ENCODE peak calls at places on chromosomes 16 and 17, in five cellular contexts. M is body of pancreas; T is keratinocyte; G is CD8-positive, alpha-beta memory T cell; L is spleen. F is an unnamed sample.

GRCh38 chr17:5516060-5516792 is 29.9 kb downstream of the MIS12 start:
- DNase-seq in L (no peak), G (no peak), M (peak; percentile 11), T (peak; percentile 79), F (no peak)

GRCh38 chr17:43694081-43694870 is 32.6 kb upstream of the MEOX1 start:
- DNase-seq in M (peak; percentile 86), T (no peak), L (peak; percentile 91), G (peak; percentile 56), F (no peak)

GRCh38 chr16:84650062-84650991 is 2.0 kb downstream of the KLHL36 start:
- DNase-seq in G (no peak), T (peak; percentile 33), M (no peak), L (no peak), F (peak; percentile 83)

GRCh38 chr16:81617021-81617346 is 162.1 kb upstream of the PLCG2 start:
- DNase-seq in G (no peak), T (no peak), M (no peak), L (no peak), F (no peak)

GRCh38 chr16:12252616-12253015 is 276.1 kb downstream of the SNX29 start:
- DNase-seq in T (no peak), M (no peak), G (no peak), L (no peak), F (no peak)

GRCh38 chr16:16037521-16037920 is 88.1 kb downstream of the ABCC1 start:
- DNase-seq in M (no peak), L (no peak), T (no peak), G (no peak), F (no peak)

GRCh38 chr17:46832945-46833839 is 14.7 kb upstream of the WNT3 start:
- DNase-seq in T (no peak), M (peak; percentile 61), L (peak; percentile 47), G (no peak), F (no peak)

GRCh38 chr17:4898351-4898750 is 985 bp upstream of the C17orf107 start:
- DNase-seq in L (no peak), M (peak; percentile 48), G (no peak), T (no peak), F (no peak)

GRCh38 chr17:45413498-45413923 is 19.2 kb downstream of the ARHGAP27 start:
- DNase-seq in T (no peak), L (peak; percentile 88), G (no peak), M (peak; percentile 67), F (no peak)

GRCh38 chr16:69340095-69340644 is 598 bp downstream of the NIP7 start:
- DNase-seq in T (no peak), G (peak; percentile 8), M (no peak), L (no peak), F (no peak)

GRCh38 chr16:56606071-56606687 is 2.2 kb upstream of the MT2A start:
- DNase-seq in T (no peak), G (no peak), M (peak; percentile 16), L (no peak), F (no peak)

GRCh38 chr16:52535076-52535475 is 11.9 kb downstream of the TOX3 start:
- DNase-seq in L (no peak), M (no peak), T (no peak), G (no peak), F (no peak)

GRCh38 chr17:44084131-44084538 is 13.6 kb downstream of the G6PC3 start:
- DNase-seq in G (no peak), M (no peak), T (no peak), L (no peak), F (no peak)

GRCh38 chr16:10077861-10078260 is 104.4 kb downstream of the GRIN2A start:
- DNase-seq in M (no peak), L (no peak), G (no peak), T (peak; percentile 17), F (no peak)

GRCh38 chr16:83449861-83450260 is 357.9 kb upstream of the HSBP1 start:
- DNase-seq in M (no peak), G (no peak), L (no peak), T (no peak), F (no peak)

GRCh38 chr17:73533801-73534574 is 110.3 kb downstream of the SDK2 start:
- DNase-seq in M (no peak), T (no peak), L (no peak), G (no peak), F (no peak)

GRCh38 chr17:74211141-74211928 is 2.0 kb upstream of the TTYH2 start:
- DNase-seq in L (no peak), M (no peak), G (no peak), T (no peak), F (no peak)

GRCh38 chr16:72443809-72444208 is 271.9 kb upstream of the PMFBP1 start:
- DNase-seq in T (no peak), L (no peak), M (no peak), G (no peak), F (no peak)

GRCh38 chr16:67760206-67760605 is 41.1 kb upstream of the GFOD2 start:
- DNase-seq in M (no peak), T (no peak), G (no peak), L (no peak), F (no peak)

GRCh38 chr16:19696961-19697360 is 21.1 kb downstream of the KNOP1 start:
- DNase-seq in L (peak; percentile 74), M (no peak), T (no peak), G (no peak), F (no peak)

GRCh38 chr17:70067104-70067503 is 7.9 kb upstream of the KCNJ16 start:
- DNase-seq in L (no peak), G (no peak), T (no peak), M (no peak), F (no peak)

GRCh38 chr17:58402047-58402446 is 15.3 kb downstream of the RNF43 start:
- DNase-seq in T (no peak), L (no peak), M (no peak), G (no peak), F (no peak)

GRCh38 chr17:14918540-14918939 is 346.6 kb downstream of the PMP22 start:
- DNase-seq in G (no peak), M (no peak), T (no peak), L (no peak), F (no peak)

GRCh38 chr17:40906613-40907012 is 21.6 kb upstream of the KRT20 start:
- DNase-seq in L (no peak), T (no peak), G (no peak), M (no peak), F (no peak)

GRCh38 chr17:40910441-40910841 is 25.4 kb upstream of the KRT20 start:
- DNase-seq in L (no peak), M (no peak), T (no peak), G (no peak), F (peak; percentile 61)

GRCh38 chr17:40909351-40909750 is 24.3 kb upstream of the KRT20 start:
- DNase-seq in G (peak; percentile 32), T (peak; percentile 91), L (peak; percentile 85), M (peak; percentile 86), F (peak; percentile 90)

GRCh38 chr17:40912506-40913220 is 24.8 kb downstream of the KRT23 start:
- DNase-seq in L (no peak), T (no peak), G (no peak), M (no peak), F (no peak)

GRCh38 chr17:40909755-40910154 is 24.7 kb upstream of the KRT20 start:
- DNase-seq in G (no peak), L (no peak), M (no peak), T (no peak), F (peak; percentile 87)
- H3K27ac ChIP-seq in G (no peak overlapping the region), L (no peak overlapping the region), M (no peak overlapping the region), T (peak overlapping the region; percentile 71), F (peak overlapping the region; percentile 98)

GRCh38 chr17:39096435-39097158 is 54.8 kb downstream of the PLXDC1 start:
- DNase-seq in L (no peak), T (no peak), G (no peak), M (peak; percentile 36), F (no peak)
- H3K27ac ChIP-seq in L (peak overlapping the region; percentile 85), T (no peak overlapping the region), G (no peak overlapping the region), M (peak overlapping the region; percentile 53), F (no peak overlapping the region)

GRCh38 chr16:77938913-77939312 is 83.4 kb upstream of the CLEC3A start:
- DNase-seq in M (no peak), G (no peak), T (no peak), L (no peak), F (no peak)
- H3K27ac ChIP-seq in M (no peak overlapping the region), G (no peak overlapping the region), T (no peak overlapping the region), L (no peak overlapping the region), F (no peak overlapping the region)

GRCh38 chr17:81417879-81418709 is 22.8 kb downstream of the BAHCC1 start:
- DNase-seq in M (peak; percentile 72), G (no peak), L (no peak), T (no peak), F (no peak)

GRCh38 chr17:81419333-81419885 is 24.2 kb downstream of the BAHCC1 start:
- DNase-seq in L (no peak), G (no peak), T (peak; percentile 54), M (peak; percentile 87), F (no peak)

GRCh38 chr17:81420769-81421462 is 25.7 kb downstream of the BAHCC1 start:
- DNase-seq in L (no peak), T (no peak), M (peak; percentile 76), G (no peak), F (no peak)

GRCh38 chr17:81418710-81419332 is 23.6 kb downstream of the BAHCC1 start:
- DNase-seq in M (no peak), L (no peak), T (peak; percentile 92), G (no peak), F (peak; percentile 87)

GRCh38 chr17:81419886-81420768 is 24.9 kb downstream of the BAHCC1 start:
- DNase-seq in L (no peak), G (no peak), T (no peak), M (no peak), F (no peak)
- H3K27ac ChIP-seq in L (peak overlapping the region; percentile 71), G (no peak overlapping the region), T (peak overlapping the region; percentile 54), M (peak overlapping the region; percentile 89), F (peak overlapping the region; percentile 61)

GRCh38 chr16:74307383-74307782 is 10.8 kb downstream of the PSMD7 start:
- DNase-seq in G (no peak), L (no peak), M (no peak), T (no peak), F (no peak)
- H3K27ac ChIP-seq in G (no peak overlapping the region), L (no peak overlapping the region), M (no peak overlapping the region), T (no peak overlapping the region), F (no peak overlapping the region)